ENCODE peak calls at places on chromosomes 3 and 15, in six cellular contexts. O, B, A, L, U and D are unnamed samples.

GRCh38 chr15:99731336-99732267 is 1.6 kb downstream of the LYSMD4 start:
- DNase-seq in O (no peak), U (no peak), B (peak; percentile 31), L (no peak), A (no peak), D (no peak)

GRCh38 chr3:170717410-170718402 is 131.8 kb upstream of the SLC7A14 start:
- DNase-seq in L (no peak), B (no peak), A (no peak), U (peak; percentile 26), O (peak; percentile 64), D (no peak)

GRCh38 chr3:151751161-151751560 is 17.4 kb downstream of the AADACL2 start:
- DNase-seq in U (no peak), A (no peak), L (no peak), O (peak; percentile 36), B (no peak), D (no peak)

GRCh38 chr15:33135355-33135781 is 59.1 kb downstream of the FMN1 start:
- DNase-seq in B (no peak), L (no peak), A (no peak), U (no peak), O (no peak), D (no peak)

GRCh38 chr3:169790687-169791429 is 17.7 kb downstream of the MYNN start:
- DNase-seq in B (no peak), O (peak; percentile 55), A (no peak), U (no peak), L (no peak), D (no peak)

GRCh38 chr3:22608721-22609120 is 594.4 kb upstream of the UBE2E2 start:
- DNase-seq in U (no peak), A (no peak), O (no peak), L (no peak), B (no peak), D (no peak)

GRCh38 chr3:126889276-126890201 is 93.4 kb upstream of the PLXNA1 start:
- DNase-seq in B (no peak), A (no peak), O (no peak), U (no peak), L (no peak), D (no peak)

GRCh38 chr3:138187296-138188012 is at the start of gene ARMC8:
- DNase-seq in U (peak; percentile 63), L (peak; percentile 35), B (peak; percentile 63), A (peak; percentile 73), O (no peak), D (no peak)

GRCh38 chr3:27253831-27254230 is 115.4 kb downstream of the NEK10 start:
- DNase-seq in A (peak; percentile 51), L (peak; percentile 40), O (peak; percentile 21), U (peak; percentile 10), B (peak; percentile 26), D (no peak)

GRCh38 chr15:89104172-89104564 is 15.9 kb downstream of the ABHD2 start:
- DNase-seq in B (no peak), A (no peak), L (no peak), O (peak; percentile 29), U (no peak), D (no peak)

GRCh38 chr3:105351821-105352220 is 14.9 kb upstream of the ALCAM start:
- DNase-seq in A (no peak), L (no peak), O (peak; percentile 77), B (no peak), U (no peak), D (no peak)

GRCh38 chr3:197505796-197506553 is 49.8 kb downstream of the BDH1 start:
- DNase-seq in O (no peak), A (no peak), L (no peak), U (no peak), B (peak; percentile 62), D (no peak)

GRCh38 chr3:9198805-9199386 is 50.5 kb downstream of the SRGAP3 start:
- DNase-seq in L (no peak), B (no peak), A (no peak), U (no peak), O (no peak), D (no peak)

GRCh38 chr3:98561727-98562521 is 30.1 kb downstream of the GPR15 start:
- DNase-seq in A (no peak), L (no peak), O (peak; percentile 12), B (no peak), U (no peak), D (no peak)

GRCh38 chr15:48566669-48567068 is 78.8 kb downstream of the FBN1 start:
- DNase-seq in O (peak; percentile 65), L (no peak), U (no peak), A (no peak), B (no peak), D (no peak)

GRCh38 chr3:195186041-195186709 is 84.8 kb downstream of the XXYLT1 start:
- DNase-seq in A (no peak), L (no peak), O (no peak), B (no peak), U (no peak), D (no peak)

GRCh38 chr3:39937874-39938273 is 128.5 kb downstream of the MYRIP start:
- DNase-seq in B (no peak), A (no peak), L (no peak), U (no peak), O (no peak), D (no peak)

GRCh38 chr15:63504247-63504978 is at the start of gene USP3:
- DNase-seq in B (peak; percentile 95), A (peak; percentile 89), U (peak; percentile 94), L (no peak), O (peak; percentile 94), D (no peak)
- TF ChIP-seq POLR2A in B (no peak), A (peak; percentile 75), U (peak; percentile 94), L (peak; percentile 72), O (peak; percentile 89), D (no peak)

GRCh38 chr3:125119752-125120369 is 64.1 kb upstream of the HEG1 start:
- DNase-seq in A (no peak), U (no peak), O (no peak), L (no peak), B (no peak), D (no peak)

GRCh38 chr3:125123455-125123854 is 67.7 kb upstream of the HEG1 start:
- DNase-seq in U (no peak), L (no peak), O (no peak), A (no peak), B (no peak), D (no peak)

GRCh38 chr3:125120370-125121122 is 64.7 kb upstream of the HEG1 start:
- DNase-seq in O (no peak), L (no peak), U (no peak), A (no peak), B (no peak), D (no peak)

GRCh38 chr3:125123906-125124305 is 68.1 kb upstream of the HEG1 start:
- DNase-seq in O (peak; percentile 61), B (no peak), L (no peak), A (no peak), U (no peak), D (no peak)

GRCh38 chr3:125121246-125122010 is 65.6 kb upstream of the HEG1 start:
- DNase-seq in A (no peak), U (no peak), L (no peak), O (no peak), B (no peak), D (no peak)
- TF ChIP-seq POLR2A in A (no peak), U (no peak), L (no peak), O (no peak), B (no peak), D (no peak)

GRCh38 chr15:56732135-56732880 is 1.0 kb downstream of the ZNF280D start:
- DNase-seq in B (no peak), L (no peak), U (peak; percentile 12), O (peak; percentile 61), A (no peak), D (no peak)
- TF ChIP-seq POLR2A in B (no peak), L (no peak), U (no peak), O (no peak), A (no peak), D (no peak)

GRCh38 chr3:183428140-183429023 is at the start of gene MCF2L2:
- DNase-seq in B (peak; percentile 54), L (no peak), O (peak; percentile 15), U (peak; percentile 86), A (peak; percentile 16), D (no peak)
- TF ChIP-seq POLR2A in B (no peak), L (no peak), O (no peak), U (peak; percentile 84), A (no peak), D (no peak)

GRCh38 chr15:82999905-83000671 is 11.4 kb downstream of the C15orf40 start:
- DNase-seq in B (no peak), L (peak; percentile 36), A (no peak), O (peak; percentile 69), U (peak; percentile 30), D (no peak)
- TF ChIP-seq POLR2A in B (no peak), L (no peak), A (no peak), O (no peak), U (no peak), D (no peak)

GRCh38 chr3:119243712-119244111 is 3.0 kb upstream of the B4GALT4 start:
- DNase-seq in L (no peak), A (no peak), B (no peak), O (no peak), U (no peak), D (no peak)
- TF ChIP-seq POLR2A in L (no peak), A (no peak), B (no peak), O (no peak), U (no peak), D (no peak)